ENCODE peak calls at places on chromosomes 11 and 22, in seven cellular contexts. W is activated CD8-positive, alpha-beta memory T cell treated with anti-CD3 and anti-CD28 coated beads for 1 hour; P is astrocyte; N is stimulated activated CD4-positive, alpha-beta T cell treated with anti-CD3 and anti-CD28 coated beads, Interleukin-1b, Interleukin-23, amount 100 ng/mL, for 4 hours; D is T-helper 2 cell; T is GM13976; G is kidney epithelial cell. M is an unnamed sample.

GRCh38 chr11:3835100-3835485 is 5.7 kb downstream of the RHOG start:
- DNase-seq in W (no peak), P (no peak), N (no peak), D (no peak), T (no peak), G (no peak), M (no peak)

GRCh38 chr22:46355369-46355995 is 20.0 kb downstream of the TRMU start:
- DNase-seq in W (peak), P (peak), N (peak), D (peak), T (peak), G (no peak), M (no peak)

GRCh38 chr11:134339756-134340155 is 8.0 kb downstream of the GLB1L2 start:
- DNase-seq in W (no peak), P (no peak), N (no peak), D (no peak), T (no peak), G (no peak), M (no peak)

GRCh38 chr11:84164722-84165121 is 878.6 kb upstream of the CCDC90B start:
- DNase-seq in W (no peak), P (peak), N (no peak), D (no peak), T (no peak), G (peak), M (no peak)

GRCh38 chr11:77151804-77152513 is 23.9 kb downstream of the MYO7A start:
- DNase-seq in W (peak), P (peak), N (no peak), D (peak), T (no peak), G (no peak), M (no peak)

GRCh38 chr11:128472128-128473110 is 114.9 kb downstream of the ETS1 start:
- DNase-seq in W (no peak), P (peak), N (no peak), D (no peak), T (peak), G (no peak), M (no peak)

GRCh38 chr22:45423524-45423923 is 10.0 kb downstream of the RIBC2 start:
- DNase-seq in W (no peak), P (no peak), N (no peak), D (no peak), T (no peak), G (no peak), M (no peak)

GRCh38 chr11:107689317-107690202 is 22.3 kb downstream of the SLN start:
- DNase-seq in W (peak), P (peak), N (peak), D (peak), T (peak), G (no peak), M (peak)

GRCh38 chr11:125300791-125301218 is 136.3 kb downstream of the PKNOX2 start:
- DNase-seq in W (no peak), P (peak), N (no peak), D (no peak), T (no peak), G (peak), M (no peak)

GRCh38 chr22:23542933-23543332 is 37.2 kb downstream of the IGLL1 start:
- DNase-seq in W (no peak), P (peak), N (no peak), D (no peak), T (no peak), G (no peak), M (no peak)

GRCh38 chr22:47193606-47194316 is 431.3 kb downstream of the TBC1D22A start:
- DNase-seq in W (no peak), P (no peak), N (no peak), D (no peak), T (no peak), G (no peak), M (no peak)

GRCh38 chr11:61907871-61908729 is 9.3 kb downstream of the RAB3IL1 start:
- DNase-seq in W (no peak), P (no peak), N (no peak), D (no peak), T (no peak), G (no peak), M (no peak)

GRCh38 chr11:44842219-44842618 is 108.5 kb downstream of the TP53I11 start:
- DNase-seq in W (no peak), P (peak), N (no peak), D (no peak), T (no peak), G (peak), M (no peak)

GRCh38 chr22:23218867-23219251 is 38.5 kb downstream of the BCR start:
- DNase-seq in W (no peak), P (peak), N (no peak), D (no peak), T (no peak), G (peak), M (no peak)

GRCh38 chr11:69295995-69296889 is 2.3 kb downstream of the MYEOV start:
- DNase-seq in W (no peak), P (no peak), N (no peak), D (no peak), T (no peak), G (no peak), M (no peak)

M was measured in HCT116.